ENCODE peak calls at places on chromosome 16, in seven cellular contexts. One of them, this sample, is unnamed.

GRCh38 chr16:495127-495748 is 32.3 kb upstream of the CAPN15 start:
- DNase-seq in dorsolateral prefrontal cortex: no peak
- DNase-seq in uterus: no peak
- DNase-seq in esophagus squamous epithelium: no peak
- DNase-seq in lower lobe of right lung: no peak
- DNase-seq in thoracic aorta: no peak
- DNase-seq in CD8-positive, alpha-beta T cell: no peak
- DNase-seq in this sample: no peak

GRCh38 chr16:14095883-14096551 is 24.9 kb downstream of the MRTFB start:
- DNase-seq in dorsolateral prefrontal cortex: no peak
- DNase-seq in uterus: no peak
- DNase-seq in esophagus squamous epithelium: no peak
- DNase-seq in lower lobe of right lung: no peak
- DNase-seq in thoracic aorta: no peak
- DNase-seq in CD8-positive, alpha-beta T cell: no peak
- DNase-seq in this sample: no peak

GRCh38 chr16:14284371-14284770 is 213.3 kb downstream of the MRTFB start:
- DNase-seq in dorsolateral prefrontal cortex: no peak
- DNase-seq in uterus: no peak
- DNase-seq in esophagus squamous epithelium: no peak
- DNase-seq in lower lobe of right lung: no peak
- DNase-seq in thoracic aorta: no peak
- DNase-seq in CD8-positive, alpha-beta T cell: no peak
- DNase-seq in this sample: no peak

GRCh38 chr16:66426112-66427035 is 721 bp upstream of the BEAN1 start:
- DNase-seq in dorsolateral prefrontal cortex: no peak
- DNase-seq in uterus: no peak
- DNase-seq in esophagus squamous epithelium: no peak
- DNase-seq in lower lobe of right lung: no peak
- DNase-seq in thoracic aorta: no peak
- DNase-seq in CD8-positive, alpha-beta T cell: no peak
- DNase-seq in this sample: no peak

GRCh38 chr16:48852955-48853354 is 243.0 kb upstream of the N4BP1 start:
- DNase-seq in dorsolateral prefrontal cortex: no peak
- DNase-seq in uterus: no peak
- DNase-seq in esophagus squamous epithelium: no peak
- DNase-seq in lower lobe of right lung: no peak
- DNase-seq in thoracic aorta: no peak
- DNase-seq in CD8-positive, alpha-beta T cell: no peak
- DNase-seq in this sample: no peak

GRCh38 chr16:51898872-51899271 is 648.1 kb downstream of the TOX3 start:
- DNase-seq in dorsolateral prefrontal cortex: no peak
- DNase-seq in uterus: no peak
- DNase-seq in esophagus squamous epithelium: no peak
- DNase-seq in lower lobe of right lung: no peak
- DNase-seq in thoracic aorta: no peak
- DNase-seq in CD8-positive, alpha-beta T cell: no peak
- DNase-seq in this sample: no peak

GRCh38 chr16:9275386-9275785 is 183.9 kb downstream of the HAPSTR1 start:
- DNase-seq in dorsolateral prefrontal cortex: no peak
- DNase-seq in uterus: no peak
- DNase-seq in esophagus squamous epithelium: no peak
- DNase-seq in lower lobe of right lung: no peak
- DNase-seq in thoracic aorta: no peak
- DNase-seq in CD8-positive, alpha-beta T cell: no peak
- DNase-seq in this sample: no peak

GRCh38 chr16:78230832-78231231 is 131.4 kb downstream of the WWOX start:
- DNase-seq in dorsolateral prefrontal cortex: no peak
- DNase-seq in uterus: peak; percentile 50
- DNase-seq in esophagus squamous epithelium: no peak
- DNase-seq in lower lobe of right lung: no peak
- DNase-seq in thoracic aorta: no peak
- DNase-seq in CD8-positive, alpha-beta T cell: no peak
- DNase-seq in this sample: no peak

GRCh38 chr16:76926595-76926994 is 264.4 kb upstream of the MON1B start:
- DNase-seq in dorsolateral prefrontal cortex: no peak
- DNase-seq in uterus: no peak
- DNase-seq in esophagus squamous epithelium: no peak
- DNase-seq in lower lobe of right lung: no peak
- DNase-seq in thoracic aorta: no peak
- DNase-seq in CD8-positive, alpha-beta T cell: no peak
- DNase-seq in this sample: no peak

GRCh38 chr16:77877712-77878111 is 89.3 kb downstream of the VAT1L start:
- DNase-seq in dorsolateral prefrontal cortex: no peak
- DNase-seq in uterus: no peak
- DNase-seq in esophagus squamous epithelium: no peak
- DNase-seq in lower lobe of right lung: no peak
- DNase-seq in thoracic aorta: no peak
- DNase-seq in CD8-positive, alpha-beta T cell: no peak
- DNase-seq in this sample: no peak

GRCh38 chr16:53814791-53815190 is 110.8 kb downstream of the FTO start:
- DNase-seq in dorsolateral prefrontal cortex: no peak
- DNase-seq in uterus: no peak
- DNase-seq in esophagus squamous epithelium: no peak
- DNase-seq in lower lobe of right lung: no peak
- DNase-seq in thoracic aorta: no peak
- DNase-seq in CD8-positive, alpha-beta T cell: no peak
- DNase-seq in this sample: no peak

GRCh38 chr16:10808218-10808617 is 10.4 kb downstream of the TVP23A start:
- DNase-seq in dorsolateral prefrontal cortex: no peak
- DNase-seq in uterus: no peak
- DNase-seq in esophagus squamous epithelium: no peak
- DNase-seq in lower lobe of right lung: no peak
- DNase-seq in thoracic aorta: no peak
- DNase-seq in CD8-positive, alpha-beta T cell: no peak
- DNase-seq in this sample: no peak

GRCh38 chr16:78791011-78791410 is 691.6 kb downstream of the WWOX start:
- DNase-seq in dorsolateral prefrontal cortex: no peak
- DNase-seq in uterus: no peak
- DNase-seq in esophagus squamous epithelium: no peak
- DNase-seq in lower lobe of right lung: no peak
- DNase-seq in thoracic aorta: no peak
- DNase-seq in CD8-positive, alpha-beta T cell: no peak
- DNase-seq in this sample: no peak

GRCh38 chr16:57603110-57604024 is 25.1 kb upstream of the ADGRG1 start:
- DNase-seq in dorsolateral prefrontal cortex: no peak
- DNase-seq in uterus: no peak
- DNase-seq in esophagus squamous epithelium: no peak
- DNase-seq in lower lobe of right lung: no peak
- DNase-seq in thoracic aorta: no peak
- DNase-seq in CD8-positive, alpha-beta T cell: no peak
- DNase-seq in this sample: no peak

GRCh38 chr16:10226672-10227306 is 44.6 kb upstream of the GRIN2A start:
- DNase-seq in dorsolateral prefrontal cortex: no peak
- DNase-seq in uterus: no peak
- DNase-seq in esophagus squamous epithelium: no peak
- DNase-seq in lower lobe of right lung: no peak
- DNase-seq in thoracic aorta: no peak
- DNase-seq in CD8-positive, alpha-beta T cell: no peak
- DNase-seq in this sample: no peak

GRCh38 chr16:64445245-64445644 is 676.6 kb downstream of the CDH11 start:
- DNase-seq in dorsolateral prefrontal cortex: no peak
- DNase-seq in uterus: no peak
- DNase-seq in esophagus squamous epithelium: no peak
- DNase-seq in lower lobe of right lung: no peak
- DNase-seq in thoracic aorta: no peak
- DNase-seq in CD8-positive, alpha-beta T cell: no peak
- DNase-seq in this sample: no peak

GRCh38 chr16:20415541-20415940 is 6.2 kb downstream of the ACSM5 start:
- DNase-seq in dorsolateral prefrontal cortex: no peak
- DNase-seq in uterus: no peak
- DNase-seq in esophagus squamous epithelium: no peak
- DNase-seq in lower lobe of right lung: no peak
- DNase-seq in thoracic aorta: no peak
- DNase-seq in CD8-positive, alpha-beta T cell: no peak
- DNase-seq in this sample: no peak

GRCh38 chr16:50313596-50314483 is 47.5 kb downstream of the ADCY7 start:
- DNase-seq in dorsolateral prefrontal cortex: peak; percentile 60
- DNase-seq in uterus: no peak
- DNase-seq in esophagus squamous epithelium: no peak
- DNase-seq in lower lobe of right lung: peak; percentile 80
- DNase-seq in thoracic aorta: no peak
- DNase-seq in CD8-positive, alpha-beta T cell: no peak
- DNase-seq in this sample: no peak

DNA sequence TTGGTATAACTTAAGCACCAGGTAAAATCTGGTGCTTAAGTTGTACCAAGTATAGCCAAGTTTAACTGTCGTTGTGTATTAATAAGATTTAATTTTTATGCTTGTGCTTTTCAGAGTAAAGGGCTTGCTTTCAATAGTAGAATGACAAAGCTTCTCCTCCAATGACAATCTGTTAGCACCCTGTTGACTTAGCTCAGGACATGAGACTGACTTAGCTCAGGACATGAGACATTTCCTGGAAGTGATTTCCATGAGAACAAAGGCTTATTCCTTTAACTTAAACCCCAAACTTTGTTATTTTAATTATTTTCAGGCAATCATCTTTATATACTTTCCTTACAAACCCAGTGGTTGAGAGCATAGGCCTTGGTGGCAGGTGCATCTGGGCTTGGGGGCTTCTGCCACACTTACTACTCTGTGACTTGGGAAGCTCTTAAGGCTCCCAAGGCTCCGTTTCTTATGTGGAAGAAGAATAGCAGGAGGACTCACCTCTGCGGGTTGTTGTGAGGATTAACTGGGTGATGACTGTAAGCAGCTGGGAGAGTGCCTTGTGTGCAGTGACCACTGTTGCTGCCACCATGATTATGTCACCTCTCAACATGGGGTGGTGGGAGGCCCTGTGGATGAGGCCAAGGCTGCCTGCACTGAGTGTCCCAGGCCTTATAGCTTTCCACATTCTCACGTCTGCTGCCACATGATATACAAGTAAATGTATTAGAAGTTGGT is 59.4 kb upstream of the CMIP start:
- DNase-seq in dorsolateral prefrontal cortex: no peak
- DNase-seq in uterus: no peak
- DNase-seq in esophagus squamous epithelium: no peak
- DNase-seq in lower lobe of right lung: no peak
- DNase-seq in thoracic aorta: no peak
- DNase-seq in CD8-positive, alpha-beta T cell: no peak
- DNase-seq in this sample: no peak
- H3K27ac ChIP-seq in dorsolateral prefrontal cortex: peak overlapping the region; percentile 33
- H3K27ac ChIP-seq in uterus: peak overlapping the region; percentile 73
- H3K27ac ChIP-seq in esophagus squamous epithelium: peak overlapping the region; percentile 1
- H3K27ac ChIP-seq in lower lobe of right lung: peak overlapping the region; percentile 34
- H3K27ac ChIP-seq in thoracic aorta: no peak overlapping the region
- H3K27ac ChIP-seq in CD8-positive, alpha-beta T cell: no peak overlapping the region
- H3K27ac ChIP-seq in this sample: no peak overlapping the region

GRCh38 chr16:46711106-46711769 is 21.8 kb downstream of the ORC6 start:
- DNase-seq in dorsolateral prefrontal cortex: no peak
- DNase-seq in uterus: no peak
- DNase-seq in esophagus squamous epithelium: no peak
- DNase-seq in lower lobe of right lung: no peak
- DNase-seq in thoracic aorta: no peak
- DNase-seq in CD8-positive, alpha-beta T cell: no peak
- DNase-seq in this sample: no peak
- H3K27ac ChIP-seq in dorsolateral prefrontal cortex: no peak overlapping the region
- H3K27ac ChIP-seq in uterus: no peak overlapping the region
- H3K27ac ChIP-seq in esophagus squamous epithelium: no peak overlapping the region
- H3K27ac ChIP-seq in lower lobe of right lung: no peak overlapping the region
- H3K27ac ChIP-seq in thoracic aorta: no peak overlapping the region
- H3K27ac ChIP-seq in CD8-positive, alpha-beta T cell: no peak overlapping the region
- H3K27ac ChIP-seq in this sample: no peak overlapping the region

GRCh38 chr16:31088459-31089183 is at the start of gene PRSS53:
- DNase-seq in dorsolateral prefrontal cortex: no peak
- DNase-seq in uterus: no peak
- DNase-seq in esophagus squamous epithelium: no peak
- DNase-seq in lower lobe of right lung: no peak
- DNase-seq in thoracic aorta: no peak
- DNase-seq in CD8-positive, alpha-beta T cell: no peak
- DNase-seq in this sample: peak; percentile 42
- H3K27ac ChIP-seq in dorsolateral prefrontal cortex: no peak within 1 kb of the TSS
- H3K27ac ChIP-seq in uterus: no peak within 1 kb of the TSS
- H3K27ac ChIP-seq in esophagus squamous epithelium: no peak within 1 kb of the TSS
- H3K27ac ChIP-seq in lower lobe of right lung: no peak within 1 kb of the TSS
- H3K27ac ChIP-seq in thoracic aorta: no peak within 1 kb of the TSS
- H3K27ac ChIP-seq in CD8-positive, alpha-beta T cell: no peak within 1 kb of the TSS
- H3K27ac ChIP-seq in this sample: no peak within 1 kb of the TSS

GRCh38 chr16:2177561-2177960 is 18.8 kb downstream of the CASKIN1 start:
- DNase-seq in dorsolateral prefrontal cortex: no peak
- DNase-seq in uterus: no peak
- DNase-seq in esophagus squamous epithelium: no peak
- DNase-seq in lower lobe of right lung: no peak
- DNase-seq in thoracic aorta: no peak
- DNase-seq in CD8-positive, alpha-beta T cell: no peak
- DNase-seq in this sample: no peak

GRCh38 chr16:2178321-2179106 is 17.9 kb downstream of the CASKIN1 start:
- DNase-seq in dorsolateral prefrontal cortex: no peak
- DNase-seq in uterus: no peak
- DNase-seq in esophagus squamous epithelium: no peak
- DNase-seq in lower lobe of right lung: no peak
- DNase-seq in thoracic aorta: no peak
- DNase-seq in CD8-positive, alpha-beta T cell: no peak
- DNase-seq in this sample: no peak

GRCh38 chr16:2180461-2180860 is 15.9 kb downstream of the CASKIN1 start:
- DNase-seq in dorsolateral prefrontal cortex: no peak
- DNase-seq in uterus: no peak
- DNase-seq in esophagus squamous epithelium: no peak
- DNase-seq in lower lobe of right lung: no peak
- DNase-seq in thoracic aorta: no peak
- DNase-seq in CD8-positive, alpha-beta T cell: no peak
- DNase-seq in this sample: no peak

GRCh38 chr16:2179576-2179975 is 16.8 kb downstream of the CASKIN1 start:
- DNase-seq in dorsolateral prefrontal cortex: no peak
- DNase-seq in uterus: no peak
- DNase-seq in esophagus squamous epithelium: no peak
- DNase-seq in lower lobe of right lung: no peak
- DNase-seq in thoracic aorta: no peak
- DNase-seq in CD8-positive, alpha-beta T cell: no peak
- DNase-seq in this sample: no peak

DNA sequence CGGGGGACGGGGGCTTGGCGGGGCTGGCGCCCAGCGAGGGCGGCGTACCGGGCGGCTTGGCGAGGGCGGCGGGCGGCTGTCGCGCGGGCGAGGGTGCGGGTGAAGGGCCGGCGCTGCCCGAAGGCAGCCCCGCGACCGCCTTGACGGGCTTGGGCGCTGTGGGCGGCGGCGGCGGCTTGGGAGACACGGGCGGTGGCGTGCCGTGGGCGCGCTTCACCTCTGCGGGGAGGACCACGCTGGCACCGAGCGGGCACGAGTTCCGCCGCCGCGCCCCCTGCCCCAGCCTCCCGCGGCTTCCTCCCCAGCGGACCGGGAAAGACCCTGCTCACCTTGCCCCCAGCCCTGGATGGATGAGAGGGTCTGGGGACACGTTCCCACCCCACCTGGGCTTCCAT is 17.3 kb downstream of the CASKIN1 start:
- DNase-seq in dorsolateral prefrontal cortex: no peak
- DNase-seq in uterus: no peak
- DNase-seq in esophagus squamous epithelium: no peak
- DNase-seq in lower lobe of right lung: no peak
- DNase-seq in thoracic aorta: no peak
- DNase-seq in CD8-positive, alpha-beta T cell: no peak
- DNase-seq in this sample: no peak
- H3K27ac ChIP-seq in dorsolateral prefrontal cortex: no peak overlapping the region
- H3K27ac ChIP-seq in uterus: no peak overlapping the region
- H3K27ac ChIP-seq in esophagus squamous epithelium: no peak overlapping the region
- H3K27ac ChIP-seq in lower lobe of right lung: no peak overlapping the region
- H3K27ac ChIP-seq in thoracic aorta: no peak overlapping the region
- H3K27ac ChIP-seq in CD8-positive, alpha-beta T cell: no peak overlapping the region
- H3K27ac ChIP-seq in this sample: no peak overlapping the region

DNA sequence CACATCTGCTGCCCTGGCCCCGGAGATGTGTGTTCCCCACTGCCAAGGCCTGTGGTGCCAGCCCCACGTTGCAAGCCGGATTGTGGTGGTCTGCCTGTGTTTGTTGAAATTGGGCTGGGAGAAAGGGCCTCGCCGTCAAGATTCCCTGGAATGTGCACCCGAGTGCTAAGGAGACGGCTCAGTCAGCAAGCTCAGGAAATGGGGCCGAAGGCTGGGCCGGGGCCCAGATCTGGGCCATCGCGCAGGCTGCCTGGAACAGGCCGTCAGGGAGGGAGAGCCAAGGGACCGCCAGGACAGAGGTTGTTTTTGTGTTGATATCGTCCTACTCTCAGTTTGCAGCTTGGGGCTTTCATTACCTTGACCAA is 89.6 kb downstream of the C16orf95 start:
- DNase-seq in dorsolateral prefrontal cortex: no peak
- DNase-seq in uterus: no peak
- DNase-seq in esophagus squamous epithelium: no peak
- DNase-seq in lower lobe of right lung: no peak
- DNase-seq in thoracic aorta: no peak
- DNase-seq in CD8-positive, alpha-beta T cell: no peak
- DNase-seq in this sample: no peak
- H3K27ac ChIP-seq in dorsolateral prefrontal cortex: no peak overlapping the region
- H3K27ac ChIP-seq in uterus: no peak overlapping the region
- H3K27ac ChIP-seq in esophagus squamous epithelium: no peak overlapping the region
- H3K27ac ChIP-seq in lower lobe of right lung: peak overlapping the region; percentile 61
- H3K27ac ChIP-seq in thoracic aorta: peak overlapping the region; percentile 90
- H3K27ac ChIP-seq in CD8-positive, alpha-beta T cell: no peak overlapping the region
- H3K27ac ChIP-seq in this sample: no peak overlapping the region

This sample was measured in pancreas.